ENCODE peak calls at places on chromosomes 13 and 19, in five cellular contexts. M is stimulated activated CD4-positive, alpha-beta T cell treated with anti-CD3 and anti-CD28 coated beads, Interleukin-1b, Interleukin-23, amount 100 ng/mL, for 1 hour; J is M059J; X is SW 1271; Q is colonic mucosa. L is an unnamed sample.

GRCh38 chr13:102913924-102914628 is 68.2 kb downstream of the ERCC5 start:
- DNase-seq in X (no peak), Q (no peak), M (no peak), J (peak), L (no peak)

GRCh38 chr19:17553256-17553655 is 2.2 kb upstream of the COLGALT1 start:
- DNase-seq in M (no peak), Q (peak), X (no peak), J (peak), L (no peak)

GRCh38 chr13:21139374-21139773 is 37.0 kb downstream of the SKA3 start:
- DNase-seq in Q (peak), J (no peak), M (no peak), X (no peak), L (no peak)

GRCh38 chr13:45510671-45511070 is 45.9 kb downstream of the COG3 start:
- DNase-seq in J (no peak), Q (no peak), M (no peak), X (no peak), L (no peak)

GRCh38 chr19:15251749-15252397 is 19.6 kb upstream of the EPHX3 start:
- DNase-seq in Q (peak), M (no peak), J (peak), X (no peak), L (no peak)

GRCh38 chr13:110305544-110305943 is 1.4 kb downstream of the COL4A1 start:
- DNase-seq in J (no peak), Q (no peak), X (no peak), M (no peak), L (no peak)

GRCh38 chr13:41788552-41788951 is 172.4 kb downstream of the VWA8 start:
- DNase-seq in J (no peak), X (no peak), Q (no peak), M (no peak), L (no peak)

GRCh38 chr19:5228932-5229777 is 111.5 kb downstream of the PTPRS start:
- DNase-seq in J (no peak), Q (no peak), X (no peak), M (no peak), L (no peak)

GRCh38 chr19:39474139-39474620 is 6.5 kb upstream of the TIMM50 start:
- DNase-seq in X (no peak), J (no peak), Q (peak), M (peak), L (no peak)

GRCh38 chr13:36432106-36432544 is at the start of gene CCNA1:
- DNase-seq in X (no peak), Q (peak), J (no peak), M (no peak), L (no peak)

GRCh38 chr13:46168818-46169217 is 13.2 kb downstream of the LCP1 start:
- DNase-seq in Q (no peak), X (no peak), M (no peak), J (no peak), L (no peak)

GRCh38 chr13:35836476-35836875 is 294.7 kb downstream of the DCLK1 start:
- DNase-seq in X (no peak), J (no peak), Q (no peak), M (no peak), L (no peak)

GRCh38 chr19:55644842-55645511 is 1.5 kb downstream of the ZNF581 start:
- DNase-seq in J (no peak), Q (no peak), X (no peak), M (no peak), L (no peak)

GRCh38 chr19:50794074-50794777 is 4.0 kb downstream of the ACP4 start:
- DNase-seq in X (no peak), J (peak), Q (peak), M (no peak), L (no peak)

GRCh38 chr19:56995298-56995697 is 124.5 kb upstream of the USP29 start:
- DNase-seq in M (no peak), J (no peak), Q (no peak), X (no peak), L (no peak)

GRCh38 chr19:1009976-1010538 is 9.8 kb downstream of the GRIN3B start:
- DNase-seq in X (no peak), Q (no peak), M (no peak), J (no peak), L (no peak)

GRCh38 chr19:49579947-49580263 is 451 bp downstream of the NOSIP start:
- DNase-seq in Q (peak), M (no peak), X (no peak), J (no peak), L (no peak)

GRCh38 chr13:107209811-107210210 is 641.9 kb upstream of the ARGLU1 start:
- DNase-seq in M (no peak), X (no peak), J (no peak), Q (no peak), L (no peak)

GRCh38 chr19:18675779-18676178 is 7.7 kb upstream of the CRTC1 start:
- DNase-seq in M (no peak), J (no peak), Q (no peak), X (no peak), L (no peak)

GRCh38 chr19:53389591-53390377 is 5.2 kb upstream of the ZNF765 start:
- DNase-seq in J (no peak), Q (no peak), M (no peak), X (no peak), L (no peak)

GRCh38 chr19:32824136-32824835 is 45.3 kb downstream of the SLC7A9 start:
- DNase-seq in X (no peak), M (no peak), Q (no peak), J (no peak), L (no peak)

GRCh38 chr13:98368019-98368418 is 190.9 kb upstream of the RNF113B start:
- DNase-seq in J (peak), M (no peak), X (no peak), Q (no peak), L (no peak)

GRCh38 chr19:6890938-6891337 is 3.6 kb downstream of the ADGRE1 start:
- DNase-seq in J (no peak), X (no peak), Q (no peak), M (peak), L (no peak)

GRCh38 chr13:21326155-21327030 is 132.7 kb downstream of the ZDHHC20 start:
- DNase-seq in Q (peak), J (no peak), X (no peak), M (no peak), L (no peak)

GRCh38 chr13:32530841-32531253 is 7.7 kb downstream of the N4BP2L2 start:
- DNase-seq in X (no peak), Q (peak), J (peak), M (no peak), L (no peak)

GRCh38 chr19:38932425-38933179 is 1.9 kb downstream of the MRPS12 start:
- DNase-seq in Q (no peak), J (no peak), X (no peak), M (no peak), L (no peak)

GRCh38 chr13:41502676-41503075 is 45.3 kb downstream of the RGCC start:
- DNase-seq in M (no peak), Q (no peak), X (no peak), J (no peak), L (no peak)

GRCh38 chr13:31515427-31515826 is 223.9 kb upstream of the RXFP2 start:
- DNase-seq in X (no peak), Q (no peak), M (no peak), J (no peak), L (no peak)